ENCODE peak calls at places on chromosomes 6 and 20, in nine cellular contexts. R, G, I, U, Q, Z, V, O and T are unnamed samples.

GRCh38 chr20:56249244-56249955 is 868 bp downstream of the MC3R start:
- DNase-seq in R (peak; percentile 45), G (no peak), I (peak; percentile 13), U (peak; percentile 75), Q (no peak), Z (no peak), V (no peak), O (no peak), T (no peak)

GRCh38 chr6:18640754-18641153 is 253.6 kb downstream of the RNF144B start:
- DNase-seq in R (no peak), G (no peak), I (no peak), U (no peak), Q (no peak), Z (no peak), V (no peak), O (no peak), T (no peak)

GRCh38 chr20:37911838-37912273 is 8.9 kb downstream of the VSTM2L start:
- DNase-seq in R (no peak), G (no peak), I (no peak), U (peak; percentile 87), Q (no peak), Z (no peak), V (no peak), O (no peak), T (no peak)

GRCh38 chr6:21522007-21522758 is 71.4 kb upstream of the SOX4 start:
- DNase-seq in R (no peak), G (no peak), I (no peak), U (no peak), Q (no peak), Z (no peak), V (no peak), O (no peak), T (no peak)

GRCh38 chr6:133587841-133588240 is 301.1 kb upstream of the TCF21 start:
- DNase-seq in R (no peak), G (no peak), I (no peak), U (no peak), Q (no peak), Z (no peak), V (no peak), O (no peak), T (no peak)

GRCh38 chr20:51529758-51530157 is 12.8 kb downstream of the NFATC2 start:
- DNase-seq in R (no peak), G (no peak), I (no peak), U (no peak), Q (no peak), Z (no peak), V (no peak), O (no peak), T (no peak)

GRCh38 chr6:44257007-44257752 is at the start of gene SLC35B2:
- DNase-seq in R (peak; percentile 89), G (peak; percentile 79), I (no peak), U (peak; percentile 83), Q (no peak), Z (no peak), V (peak; percentile 70), O (peak; percentile 88), T (peak; percentile 76)

GRCh38 chr20:19849341-19850189 is 91.5 kb downstream of the RIN2 start:
- DNase-seq in R (no peak), G (no peak), I (no peak), U (no peak), Q (no peak), Z (no peak), V (no peak), O (no peak), T (no peak)

GRCh38 chr6:93416575-93417420 is 2.6 kb downstream of the EPHA7 start:
- DNase-seq in R (peak; percentile 41), G (peak; percentile 50), I (no peak), U (peak; percentile 62), Q (no peak), Z (no peak), V (peak; percentile 32), O (peak; percentile 72), T (peak; percentile 11)

GRCh38 chr6:93419304-93420162 is at the start of gene EPHA7:
- DNase-seq in R (peak; percentile 98), G (peak; percentile 87), I (no peak), U (peak; percentile 99), Q (peak; percentile 87), Z (peak; percentile 88), V (peak; percentile 91), O (peak; percentile 95), T (peak; percentile 96)

GRCh38 chr6:93418113-93418447 is 1.3 kb downstream of the EPHA7 start:
- DNase-seq in R (no peak), G (no peak), I (no peak), U (no peak), Q (no peak), Z (no peak), V (no peak), O (no peak), T (no peak)

GRCh38 chr6:93418448-93419303 is 683 bp downstream of the EPHA7 start:
- DNase-seq in R (peak; percentile 56), G (peak; percentile 52), I (no peak), U (peak; percentile 65), Q (no peak), Z (peak; percentile 28), V (peak; percentile 33), O (peak; percentile 78), T (peak; percentile 22)

DNA sequence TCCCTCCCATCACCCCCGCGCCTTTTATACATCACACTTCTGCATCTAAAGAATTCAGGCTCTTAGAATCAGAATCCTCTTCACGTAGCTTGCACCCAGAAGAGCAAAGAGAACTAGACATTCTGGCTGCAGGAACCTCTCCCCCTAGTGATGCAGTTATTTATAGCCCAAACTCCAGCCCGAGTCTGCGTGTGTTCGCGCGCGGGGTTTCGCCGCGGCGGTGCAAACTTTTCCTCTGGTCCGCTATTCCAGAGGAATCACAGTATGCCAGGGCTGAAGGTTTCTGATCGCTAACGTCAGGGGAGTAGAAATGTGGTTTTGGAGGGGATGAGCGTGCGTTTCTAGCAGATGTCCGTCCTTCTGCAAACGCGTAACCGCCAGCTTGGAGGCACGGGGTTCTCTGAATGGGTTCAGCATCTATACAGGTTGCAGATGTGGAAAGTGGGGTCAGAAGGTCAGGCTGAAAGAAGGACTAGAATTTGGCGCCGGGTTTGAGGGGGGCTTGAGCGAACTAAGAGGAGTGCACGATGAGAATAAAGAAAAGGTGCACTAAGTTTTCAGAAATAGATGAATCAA is 1.9 kb downstream of the EPHA7 start:
- DNase-seq in R (peak; percentile 32), G (no peak), I (no peak), U (no peak), Q (no peak), Z (no peak), V (no peak), O (peak; percentile 40), T (peak; percentile 30)
- H3K27ac ChIP-seq in R (no peak overlapping the region), G (no peak overlapping the region), I (no peak overlapping the region), U (no peak overlapping the region), Q (no peak overlapping the region), Z (peak overlapping the region; percentile 80), V (peak overlapping the region; percentile 66), O (no peak overlapping the region), T (no peak overlapping the region)

GRCh38 chr20:33501000-33501399 is 11.1 kb downstream of the CBFA2T2 start:
- DNase-seq in R (no peak), G (no peak), I (no peak), U (no peak), Q (no peak), Z (no peak), V (no peak), O (no peak), T (no peak)
- H3K27ac ChIP-seq in R (no peak overlapping the region), G (no peak overlapping the region), I (no peak overlapping the region), U (no peak overlapping the region), Q (no peak overlapping the region), Z (no peak overlapping the region), V (no peak overlapping the region), O (no peak overlapping the region), T (no peak overlapping the region)

GRCh38 chr6:3280866-3281465 is 22.2 kb downstream of the PSMG4 start:
- DNase-seq in R (no peak), G (peak; percentile 43), I (no peak), U (no peak), Q (peak; percentile 78), Z (no peak), V (no peak), O (peak; percentile 59), T (peak; percentile 49)

GRCh38 chr6:3282461-3283236 is 23.9 kb downstream of the PSMG4 start:
- DNase-seq in R (no peak), G (peak; percentile 28), I (no peak), U (no peak), Q (peak; percentile 59), Z (no peak), V (no peak), O (peak; percentile 63), T (no peak)

GRCh38 chr6:3280091-3280490 is 21.3 kb downstream of the PSMG4 start:
- DNase-seq in R (no peak), G (peak; percentile 45), I (no peak), U (no peak), Q (peak; percentile 74), Z (no peak), V (no peak), O (peak; percentile 67), T (no peak)

GRCh38 chr6:3283241-3283640 is 24.5 kb downstream of the PSMG4 start:
- DNase-seq in R (no peak), G (no peak), I (no peak), U (no peak), Q (peak; percentile 38), Z (no peak), V (no peak), O (no peak), T (no peak)

DNA sequence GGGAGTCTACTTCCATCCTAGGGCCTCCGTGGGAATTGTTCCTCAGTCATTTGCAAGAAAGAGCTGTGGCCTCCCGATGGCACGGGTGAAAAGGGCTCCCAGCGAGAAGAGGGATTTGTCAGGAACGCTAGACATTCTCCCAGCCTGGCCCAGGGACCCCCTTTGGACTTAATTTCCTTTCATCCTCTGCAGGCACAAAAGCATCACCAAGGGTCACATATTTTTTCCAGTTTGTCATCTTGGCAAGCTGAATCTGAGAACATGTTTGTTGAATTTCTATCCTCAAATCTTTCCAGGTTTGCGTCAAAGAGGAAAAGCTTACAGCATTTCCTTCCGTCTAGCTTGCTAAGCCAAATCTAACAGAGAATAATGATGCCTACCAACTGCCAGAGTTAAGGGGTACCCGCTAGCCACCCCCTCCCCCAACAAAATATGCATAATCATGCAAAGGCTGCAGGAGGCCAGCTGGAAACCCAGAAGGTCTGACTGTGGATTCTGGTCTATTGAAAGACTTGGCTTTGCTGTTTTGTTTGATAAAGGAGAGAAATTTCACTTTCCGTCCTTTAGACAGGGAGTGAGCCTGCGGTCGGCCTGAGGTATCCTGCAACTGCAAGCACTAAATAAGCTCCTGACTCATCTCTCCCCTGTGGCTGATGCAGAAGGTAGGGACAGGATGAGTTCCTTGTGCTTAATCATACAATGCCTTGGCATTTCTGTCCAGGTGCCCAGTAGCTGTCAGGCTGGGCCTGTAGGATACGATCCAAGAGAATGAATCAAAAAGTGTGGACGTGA is 23.1 kb downstream of the PSMG4 start:
- DNase-seq in R (peak; percentile 37), G (peak; percentile 37), I (no peak), U (no peak), Q (peak; percentile 76), Z (no peak), V (no peak), O (peak; percentile 72), T (no peak)
- H3K27ac ChIP-seq in R (no peak overlapping the region), G (no peak overlapping the region), I (no peak overlapping the region), U (no peak overlapping the region), Q (no peak overlapping the region), Z (no peak overlapping the region), V (peak overlapping the region; percentile 54), O (peak overlapping the region; percentile 29), T (no peak overlapping the region)

GRCh38 chr6:42071881-42072583 is 21.7 kb downstream of the TAF8 start:
- DNase-seq in R (peak; percentile 3), G (no peak), I (no peak), U (no peak), Q (no peak), Z (no peak), V (no peak), O (peak; percentile 5), T (no peak)

GRCh38 chr6:42078391-42078790 is 28.1 kb downstream of the TAF8 start:
- DNase-seq in R (peak; percentile 6), G (no peak), I (no peak), U (no peak), Q (no peak), Z (no peak), V (no peak), O (peak; percentile 52), T (no peak)

GRCh38 chr6:42075159-42075838 is 25.0 kb downstream of the TAF8 start:
- DNase-seq in R (peak; percentile 87), G (peak; percentile 87), I (no peak), U (peak; percentile 71), Q (peak; percentile 83), Z (peak; percentile 89), V (peak; percentile 80), O (peak; percentile 89), T (peak; percentile 90)

GRCh38 chr6:42068872-42069522 is 18.7 kb downstream of the TAF8 start:
- DNase-seq in R (no peak), G (no peak), I (no peak), U (no peak), Q (no peak), Z (no peak), V (no peak), O (peak; percentile 31), T (no peak)

DNA sequence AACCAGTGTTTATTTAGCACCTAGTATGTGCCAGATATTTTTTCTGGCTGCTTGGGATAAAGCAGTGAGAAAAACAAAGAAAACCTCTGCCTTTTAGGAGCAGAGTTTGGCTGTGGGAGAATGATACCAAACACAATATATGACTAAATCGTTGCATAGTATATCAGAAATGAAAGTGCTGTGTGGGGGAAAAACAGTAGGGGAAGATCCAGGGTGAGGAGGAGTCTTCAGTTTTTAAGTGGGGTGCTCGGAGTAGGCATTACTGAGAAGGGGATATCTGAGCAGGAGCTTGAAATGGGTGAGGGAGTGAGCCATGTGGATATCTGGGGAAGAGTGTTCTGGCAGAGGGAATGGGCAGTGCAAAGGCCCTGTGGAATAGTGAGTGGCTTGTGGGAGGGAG is 23.0 kb downstream of the TAF8 start:
- DNase-seq in R (no peak), G (no peak), I (no peak), U (no peak), Q (no peak), Z (no peak), V (no peak), O (peak; percentile 0), T (no peak)
- H3K27ac ChIP-seq in R (no peak overlapping the region), G (no peak overlapping the region), I (no peak overlapping the region), U (no peak overlapping the region), Q (no peak overlapping the region), Z (no peak overlapping the region), V (no peak overlapping the region), O (no peak overlapping the region), T (no peak overlapping the region)